ENCODE peak calls at places on chromosomes 11 and 22, in nine cellular contexts. U is A549; J is globus pallidus; H is activated CD4-positive, alpha-beta T cell treated with anti-CD3 and anti-CD28 coated beads, Interleukin-2, amount 10 ng/mL, durations not matched to agents 24 days and 14 days; R is NCI-H1417; D is AG10803; G is NCI-H2029; P is T follicular helper cell; M is type B pancreatic cell. X is an unnamed sample.

GRCh38 chr22:45246060-45246985 is 5.6 kb upstream of the KIAA0930 start:
- DNase-seq in G (no peak), P (no peak), H (no peak), D (peak; percentile 97), M (no peak), J (no peak), U (peak; percentile 97), R (no peak), X (peak; percentile 98)

GRCh38 chr11:77191429-77191822 is 63.4 kb downstream of the MYO7A start:
- DNase-seq in J (no peak), R (no peak), M (no peak), D (no peak), G (peak; percentile 54), P (no peak), U (peak; percentile 58), H (no peak), X (no peak)

GRCh38 chr22:27799334-27800249 is 2.0 kb downstream of the MN1 start:
- DNase-seq in G (no peak), P (no peak), M (no peak), H (no peak), R (no peak), D (no peak), J (no peak), U (no peak), X (no peak)

GRCh38 chr11:122146475-122146874 is 30.5 kb upstream of the BLID start:
- DNase-seq in J (no peak), D (no peak), M (no peak), P (no peak), G (no peak), H (no peak), R (no peak), U (peak; percentile 25), X (peak; percentile 80)

GRCh38 chr11:27039873-27040272 is 742 bp upstream of the BBOX1 start:
- DNase-seq in G (no peak), H (no peak), P (no peak), D (no peak), U (no peak), J (no peak), M (no peak), R (no peak), X (no peak)

GRCh38 chr11:27158763-27159679 is 118.4 kb downstream of the BBOX1 start:
- DNase-seq in J (peak; percentile 61), P (no peak), M (no peak), H (peak; percentile 60), G (peak; percentile 53), R (peak; percentile 66), D (peak; percentile 83), U (peak; percentile 84), X (peak; percentile 67)

GRCh38 chr22:43945632-43946390 is 9.4 kb upstream of the SAMM50 start:
- DNase-seq in H (peak; percentile 92), M (no peak), G (peak; percentile 26), D (peak; percentile 65), R (peak; percentile 3), P (peak; percentile 37), U (peak; percentile 69), J (peak; percentile 35), X (no peak)

GRCh38 chr11:116793476-116794096 is 1.9 kb upstream of the APOA5 start:
- DNase-seq in R (no peak), D (no peak), M (no peak), G (no peak), H (no peak), P (no peak), U (peak; percentile 23), J (no peak), X (no peak)

GRCh38 chr11:126391970-126392637 is 36.6 kb downstream of the ST3GAL4 start:
- DNase-seq in P (no peak), D (no peak), H (no peak), M (no peak), U (peak; percentile 14), J (peak; percentile 86), R (no peak), G (no peak), X (no peak)

GRCh38 chr11:34327804-34328631 is 29.8 kb downstream of the ABTB2 start:
- DNase-seq in P (no peak), D (peak; percentile 31), H (no peak), R (no peak), M (no peak), U (no peak), J (peak; percentile 72), G (no peak), X (no peak)